ENCODE peak calls at places on chromosomes 5 and 9, in ten cellular contexts. T is effector memory CD8-positive, alpha-beta T cell; N is occipital lobe; Q is mesenteric fat pad; K is AG08396; Z is GM04504; V is activated CD4-positive, CD25-positive, alpha-beta regulatory T cell; G is heart left ventricle; I is HAP-1; Y is activated CD8-positive, alpha-beta T cell treated with anti-CD3 and anti-CD28 coated beads for 36 hours. L is an unnamed sample.

GRCh38 chr5:43037929-43038510 is 2.1 kb downstream of the ANXA2R start:
- DNase-seq in V (no peak), Z (no peak), I (peak; percentile 28), G (peak; percentile 30), T (peak; percentile 36), Q (no peak), N (no peak), K (peak; percentile 38), Y (peak; percentile 53), L (no peak)

GRCh38 chr5:103111458-103111857 is 8.5 kb downstream of the GIN1 start:
- DNase-seq in Z (no peak), K (no peak), N (no peak), T (peak; percentile 14), I (no peak), Q (no peak), V (no peak), Y (peak; percentile 22), G (no peak), L (no peak)

GRCh38 chr5:137395011-137395755 is 103.9 kb downstream of the SPOCK1 start:
- DNase-seq in Z (peak; percentile 40), I (no peak), T (no peak), Y (no peak), V (no peak), K (peak; percentile 15), Q (no peak), N (no peak), G (no peak), L (no peak)

GRCh38 chr9:99299214-99300102 is 77.4 kb downstream of the SEC61B start:
- DNase-seq in Q (no peak), V (no peak), N (no peak), Z (peak; percentile 19), Y (no peak), K (peak; percentile 88), I (no peak), T (no peak), G (no peak), L (no peak)

GRCh38 chr9:138022121-138022741 is 144.6 kb downstream of the CACNA1B start:
- DNase-seq in G (no peak), I (peak; percentile 30), K (no peak), T (no peak), Q (peak; percentile 86), Y (peak; percentile 29), Z (no peak), N (no peak), V (no peak), L (no peak)

GRCh38 chr5:95283022-95283615 is 1.8 kb downstream of the MCTP1 start:
- DNase-seq in K (no peak), I (no peak), G (no peak), Z (no peak), Q (no peak), Y (no peak), T (no peak), N (no peak), V (no peak), L (no peak)

GRCh38 chr9:38243993-38244392 is 148.5 kb upstream of the ALDH1B1 start:
- DNase-seq in K (no peak), Y (no peak), N (no peak), I (no peak), G (no peak), Z (no peak), Q (no peak), V (no peak), T (no peak), L (no peak)

GRCh38 chr5:76209297-76209696 is 126.1 kb downstream of the SV2C start:
- DNase-seq in I (no peak), V (no peak), K (no peak), G (no peak), T (no peak), N (no peak), Y (no peak), Z (no peak), Q (no peak), L (no peak)

GRCh38 chr9:1171541-1171940 is 121.4 kb downstream of the DMRT2 start:
- DNase-seq in K (no peak), Z (no peak), Q (no peak), V (no peak), Y (no peak), I (no peak), N (no peak), G (no peak), T (no peak), L (no peak)

GRCh38 chr5:127959152-127959764 is 124.3 kb upstream of the SLC12A2 start:
- DNase-seq in V (no peak), N (no peak), Z (peak; percentile 53), I (peak; percentile 41), K (peak; percentile 67), Q (no peak), G (peak; percentile 72), T (no peak), Y (peak; percentile 35), L (peak; percentile 54)

GRCh38 chr5:140821375-140822280 is at the start of gene PCDHA5:
- DNase-seq in Z (no peak), K (peak; percentile 41), Y (peak; percentile 58), Q (no peak), N (no peak), G (no peak), V (no peak), T (no peak), I (peak; percentile 76), L (peak; percentile 31)

GRCh38 chr9:15306068-15306756 is 804 bp downstream of the TTC39B start:
- DNase-seq in Q (peak; percentile 91), N (peak; percentile 5), T (peak; percentile 21), V (no peak), Z (peak; percentile 25), G (peak; percentile 41), I (peak; percentile 51), K (peak; percentile 42), Y (peak; percentile 66), L (peak; percentile 67)

GRCh38 chr9:132185164-132186009 is 23.5 kb downstream of the NTNG2 start:
- DNase-seq in N (no peak), G (no peak), I (peak; percentile 29), Y (no peak), V (no peak), Q (no peak), Z (no peak), K (no peak), T (no peak), L (no peak)

L was measured in uterus.